ENCODE peak calls at places on chromosomes 12 and 14, in four cellular contexts. Z is fibroblast of lung; P is CD8-positive, alpha-beta T cell; U is Panc1. V is an unnamed sample. For H3K36me3 and H3K4me1, the result is how much of the 10 kb centered on the place peaks cover.

GRCh38 chr12:90945070-90945649 is 9.8 kb downstream of the CCER1 start:
- DNase-seq in P (no peak), Z (peak), U (no peak), V (no peak)

GRCh38 chr14:73116079-73116665 is 20.1 kb upstream of the PSEN1 start:
- DNase-seq in U (no peak), Z (no peak), P (no peak), V (no peak)

GRCh38 chr14:99035268-99035667 is 236.7 kb downstream of the BCL11B start:
- DNase-seq in Z (peak), P (no peak), U (no peak), V (peak)

GRCh38 chr12:57169046-57169795 is 21.8 kb upstream of the LRP1-AS start:
- DNase-seq in P (no peak), U (no peak), Z (no peak), V (no peak)

GRCh38 chr12:16610743-16611142 is 4.8 kb upstream of the LMO3 start:
- DNase-seq in Z (no peak), U (no peak), P (no peak), V (no peak)

GRCh38 chr14:56147980-56148901 is 30.0 kb downstream of the PELI2 start:
- DNase-seq in P (no peak), U (no peak), Z (no peak), V (no peak)

GRCh38 chr12:119183942-119184695 is 5.4 kb downstream of the HSPB8 start:
- DNase-seq in U (no peak), Z (no peak), P (no peak), V (peak)

GRCh38 chr14:47442206-47442605 is 233.2 kb downstream of the MDGA2 start:
- DNase-seq in Z (peak), U (no peak), P (no peak), V (no peak)

GRCh38 chr14:95023886-95024285 is 133.4 kb downstream of the DICER1 start:
- DNase-seq in U (no peak), P (no peak), Z (peak), V (no peak)

GRCh38 chr14:30607156-30607780 is 14.9 kb upstream of the SCFD1 start:
- DNase-seq in Z (peak), P (no peak), U (no peak), V (no peak)

GRCh38 chr14:37093364-37093763 is 79.0 kb downstream of the SLC25A21 start:
- DNase-seq in P (no peak), Z (no peak), U (no peak), V (no peak)

GRCh38 chr12:77013091-77013490 is 52.3 kb downstream of the E2F7 start:
- DNase-seq in U (no peak), P (no peak), Z (no peak), V (no peak)

GRCh38 chr14:49303952-49304516 is 282.1 kb downstream of the RPS29 start:
- DNase-seq in U (no peak), Z (peak), P (no peak), V (no peak)

GRCh38 chr12:124513297-124513867 is 54.0 kb downstream of the NCOR2 start:
- DNase-seq in P (no peak), Z (peak), U (no peak), V (no peak)

GRCh38 chr12:67940780-67941243 is 48.4 kb upstream of the IFNG-AS1 start:
- DNase-seq in P (no peak), U (no peak), Z (peak), V (no peak)

GRCh38 chr14:24160499-24160849 is 591 bp upstream of the IRF9 start:
- DNase-seq in Z (no peak), U (no peak), P (no peak), V (no peak)

GRCh38 chr14:35669782-35670181 is 135.8 kb downstream of the INSM2 start:
- DNase-seq in P (no peak), U (peak), Z (peak), V (no peak)

GRCh38 chr14:54881235-54881760 is 21.3 kb downstream of the GCH1 start:
- DNase-seq in Z (peak), P (no peak), U (no peak), V (no peak)

GRCh38 chr14:31510222-31510621 is 22.4 kb upstream of the GPR33 start:
- DNase-seq in P (no peak), Z (peak), U (peak), V (no peak)

GRCh38 chr12:53062977-53063707 is 13.3 kb downstream of the TNS2 start:
- DNase-seq in P (no peak), U (no peak), Z (no peak), V (no peak)

GRCh38 chr12:68455676-68456345 is 123.6 kb upstream of the MDM1 start:
- DNase-seq in Z (peak), U (no peak), P (no peak), V (no peak)

GRCh38 chr12:64780220-64780530 is 21.0 kb upstream of the GNS start:
- DNase-seq in P (no peak), Z (no peak), U (no peak), V (no peak)

GRCh38 chr12:53217930-53218307 is 10.9 kb upstream of the ITGB7 start:
- DNase-seq in Z (no peak), P (no peak), U (no peak), V (no peak)

GRCh38 chr12:122355702-122356101 is 66.8 kb downstream of the CLIP1 start:
- DNase-seq in P (no peak), Z (no peak), U (no peak), V (no peak)
- H3K36me3 ChIP-seq in P (under half), Z (under half), U (under half), V (under half)

GRCh38 chr14:68685419-68686211 is 107.3 kb downstream of the ZFP36L1 start:
- DNase-seq in Z (peak), P (peak), U (no peak), V (no peak)

GRCh38 chr14:68687746-68688145 is 105.1 kb downstream of the ZFP36L1 start:
- DNase-seq in U (no peak), P (no peak), Z (peak), V (no peak)

GRCh38 chr14:68686212-68686478 is 106.7 kb downstream of the ZFP36L1 start:
- DNase-seq in U (no peak), Z (peak), P (no peak), V (no peak)

GRCh38 chr14:68684466-68685418 is 108.1 kb downstream of the ZFP36L1 start:
- DNase-seq in U (no peak), P (no peak), Z (peak), V (no peak)

DNA sequence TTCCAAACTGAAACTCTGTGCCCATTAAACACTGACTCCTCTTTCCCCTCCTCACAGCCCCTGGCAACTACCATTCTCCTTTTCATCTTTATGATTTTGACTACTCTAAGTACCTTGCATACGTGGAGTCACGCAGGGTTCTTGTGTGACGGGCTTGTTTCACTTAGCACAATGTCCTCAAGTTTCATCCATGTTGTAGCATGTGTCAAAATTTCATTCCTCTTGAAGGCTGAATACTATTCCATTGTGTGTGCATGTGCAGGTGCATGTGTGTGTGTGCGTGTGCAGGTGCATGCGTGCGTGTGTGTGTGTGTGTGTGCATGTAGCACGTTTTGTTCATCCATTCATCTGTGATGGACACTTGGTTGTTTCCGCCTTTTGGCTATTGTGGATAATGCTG is 106.1 kb downstream of the ZFP36L1 start:
- DNase-seq in P (no peak), Z (no peak), U (no peak), V (no peak)
- H3K4me1 ChIP-seq in P (under half), Z (under half), U (under half), V (under half)

DNA sequence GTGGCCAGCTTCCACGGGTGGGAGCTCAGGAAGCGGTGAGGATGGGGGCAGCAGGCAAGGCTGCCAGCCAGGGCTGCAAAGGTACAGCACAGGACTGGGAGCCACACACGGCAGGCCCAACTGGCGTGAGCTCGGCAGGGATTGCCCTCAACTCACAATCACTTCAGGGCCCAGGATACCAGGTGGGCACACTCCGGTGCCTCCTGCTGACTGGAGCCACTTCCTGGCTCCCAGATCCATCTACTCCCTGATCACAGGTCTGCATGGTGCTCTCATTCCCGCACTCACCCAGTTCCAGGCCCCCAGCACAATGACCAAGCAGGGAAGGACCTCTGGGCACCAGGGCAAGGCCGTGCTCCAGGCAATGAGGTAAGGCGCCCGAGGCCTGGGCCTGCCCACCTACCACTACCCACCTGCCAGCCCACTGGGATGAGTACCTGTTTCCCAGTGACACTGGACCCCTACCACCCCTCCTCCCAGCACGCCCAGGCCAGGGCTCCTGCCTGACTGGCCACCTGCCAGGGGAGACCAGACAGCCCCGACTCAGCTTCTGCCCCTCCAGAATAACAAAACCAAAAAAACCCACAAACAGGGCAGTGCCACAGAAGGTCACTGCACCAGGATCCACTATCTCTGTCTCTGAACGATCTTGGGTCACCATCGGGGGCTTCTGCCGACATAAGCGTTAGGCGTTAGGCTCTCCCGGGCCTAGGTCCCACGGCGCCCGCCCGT is 1.8 kb downstream of the JAG2 start:
- DNase-seq in P (no peak), U (no peak), Z (no peak), V (no peak)
- H3K4me3 ChIP-seq in P (no peak), U (peak), Z (no peak), V (no peak)

GRCh38 chr12:131714759-131715158 is 3.9 kb downstream of the SFSWAP start:
- DNase-seq in U (no peak), P (no peak), Z (no peak), V (peak)
- H3K36me3 ChIP-seq in U (half or more), P (under half), Z (under half), V (under half)

GRCh38 chr12:104581000-104581570 is 124.3 kb downstream of the CHST11 start:
- DNase-seq in U (no peak), Z (no peak), P (no peak), V (no peak)

GRCh38 chr12:104582739-104583138 is 126.0 kb downstream of the CHST11 start:
- DNase-seq in U (no peak), P (no peak), Z (no peak), V (no peak)

GRCh38 chr12:104578453-104578852 is 121.7 kb downstream of the CHST11 start:
- DNase-seq in P (no peak), U (no peak), Z (peak), V (no peak)

GRCh38 chr12:104576980-104577925 is 120.5 kb downstream of the CHST11 start:
- DNase-seq in U (no peak), Z (peak), P (no peak), V (no peak)

GRCh38 chr12:104579716-104580495 is 123.2 kb downstream of the CHST11 start:
- DNase-seq in U (no peak), P (no peak), Z (peak), V (no peak)
- H3K4me1 ChIP-seq in U (under half), P (under half), Z (under half), V (under half)

GRCh38 chr14:100063314-100063941 is 1.8 kb upstream of the EVL start:
- DNase-seq in Z (no peak), P (no peak), U (no peak), V (no peak)
- H3K4me3 ChIP-seq in Z (no peak), P (no peak), U (no peak), V (no peak)

GRCh38 chr14:50423529-50423928 is 26.8 kb upstream of the CDKL1 start:
- DNase-seq in Z (no peak), P (no peak), U (no peak), V (no peak)

GRCh38 chr14:50421499-50421898 is 24.8 kb upstream of the CDKL1 start:
- DNase-seq in U (no peak), P (no peak), Z (no peak), V (no peak)

GRCh38 chr14:50425816-50426215 is 29.1 kb upstream of the CDKL1 start:
- DNase-seq in P (no peak), Z (peak), U (no peak), V (no peak)

DNA sequence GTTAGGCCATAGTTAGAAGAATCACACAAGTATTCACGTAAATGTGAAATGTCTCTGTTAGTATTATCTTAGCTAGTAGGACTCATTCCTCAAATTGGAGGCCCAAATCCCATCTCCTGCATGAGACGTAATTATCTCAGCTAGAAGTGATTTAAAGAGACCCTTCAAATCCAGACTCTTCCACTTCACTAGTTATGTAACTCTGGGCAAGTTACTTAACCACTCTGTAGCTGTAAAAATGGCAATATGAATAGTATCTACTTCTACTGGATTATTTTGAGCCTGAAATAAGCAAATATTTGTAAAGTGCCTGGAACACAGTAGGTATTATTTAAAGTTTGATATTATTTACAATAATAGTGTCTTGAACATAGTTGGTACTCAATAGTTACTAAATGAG is 28.4 kb upstream of the CDKL1 start:
- DNase-seq in U (no peak), P (no peak), Z (no peak), V (no peak)
- H3K36me3 ChIP-seq in U (under half), P (under half), Z (under half), V (under half)

DNA sequence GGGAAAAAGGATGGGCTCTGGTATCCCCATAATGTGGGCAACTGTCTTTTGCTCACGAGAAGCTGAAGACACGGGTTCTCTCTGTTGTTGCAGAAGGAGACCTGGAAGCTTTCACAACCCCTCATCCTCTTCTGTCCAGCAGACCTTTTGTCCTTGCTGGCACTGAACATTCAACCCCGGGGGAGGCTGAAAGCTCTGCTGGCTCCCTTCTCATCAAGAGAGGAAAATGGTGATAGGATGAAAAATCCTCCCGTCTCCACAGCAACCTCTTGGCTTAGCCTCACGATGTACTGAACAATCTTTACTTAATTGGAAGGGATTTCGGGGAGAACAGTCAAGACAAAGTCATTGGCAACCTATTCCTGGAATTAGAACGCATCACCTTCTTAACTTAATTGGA is 39.0 kb downstream of the ELK3 start:
- DNase-seq in Z (no peak), P (no peak), U (no peak), V (no peak)
- H3K4me1 ChIP-seq in Z (under half), P (under half), U (under half), V (under half)

DNA sequence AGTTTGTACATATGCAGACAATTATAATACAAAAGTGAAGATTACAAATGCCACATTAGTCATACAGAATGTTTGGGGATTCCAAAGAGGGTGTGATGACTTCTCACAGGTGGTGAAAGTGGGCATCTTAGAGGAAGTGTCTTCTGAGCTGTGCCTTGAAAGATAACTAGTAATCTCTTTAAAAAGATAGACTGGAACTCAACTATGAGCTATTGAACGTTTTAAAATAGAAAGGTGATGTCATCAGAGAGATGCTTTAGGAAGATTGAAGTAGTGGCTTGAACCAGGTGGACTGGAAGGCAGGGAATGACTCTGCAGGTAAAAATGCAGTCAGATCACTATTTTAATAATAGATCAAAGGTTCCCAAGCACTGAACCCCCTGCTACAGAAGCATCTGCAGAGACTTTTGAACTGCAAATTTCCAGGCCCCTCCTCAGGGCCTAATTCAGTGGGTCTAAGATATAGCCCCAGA is 50.3 kb downstream of the SYT1 start:
- DNase-seq in P (no peak), U (no peak), Z (peak), V (no peak)
- H3K4me3 ChIP-seq in P (no peak), U (no peak), Z (no peak), V (no peak)

V was measured in aorta.